ENCODE peak calls at places on chromosomes 13 and 19, in eight cellular contexts. S is hepatocyte, T is psoas muscle, W is natural killer cell, J is K562, A is uterus, L is Calu3, F is body of pancreas. M is an unnamed sample.

GRCh38 chr19:16118489-16119033 is 6.9 kb downstream of the RAB8A start:
- DNase-seq in S (no peak), T (no peak), W (no peak), J (no peak), A (no peak), L (no peak), F (no peak), M (peak; percentile 76)

GRCh38 chr13:50990050-50990449 is 80.5 kb downstream of the RNASEH2B start:
- DNase-seq in S (no peak), T (no peak), W (no peak), J (peak; percentile 11), A (no peak), L (no peak), F (no peak), M (no peak)

GRCh38 chr13:50340146-50340545 is 324.9 kb downstream of the KCNRG start:
- DNase-seq in S (no peak), T (no peak), W (no peak), J (no peak), A (no peak), L (no peak), F (no peak), M (no peak)

GRCh38 chr19:46309056-46309455 is 12.2 kb downstream of the HIF3A start:
- DNase-seq in S (no peak), T (no peak), W (no peak), J (no peak), A (no peak), L (no peak), F (no peak), M (no peak)

GRCh38 chr19:30065680-30066606 is 123.9 kb downstream of the URI1 start:
- DNase-seq in S (no peak), T (no peak), W (no peak), J (no peak), A (no peak), L (no peak), F (no peak), M (no peak)

GRCh38 chr19:21110183-21110582 is 28.2 kb downstream of the ZNF714 start:
- DNase-seq in S (no peak), T (no peak), W (no peak), J (no peak), A (no peak), L (no peak), F (no peak), M (no peak)

GRCh38 chr13:35978607-35979316 is 152.4 kb downstream of the DCLK1 start:
- DNase-seq in S (peak; percentile 68), T (no peak), W (no peak), J (peak; percentile 33), A (peak; percentile 31), L (peak; percentile 40), F (peak; percentile 20), M (no peak)

GRCh38 chr13:113970810-113971470 is 2.9 kb downstream of the C13orf46 start:
- DNase-seq in S (no peak), T (peak; percentile 50), W (no peak), J (no peak), A (peak; percentile 47), L (peak; percentile 9), F (peak; percentile 96), M (no peak)

GRCh38 chr13:58300224-58300623 is 668.7 kb downstream of the PCDH17 start:
- DNase-seq in S (no peak), T (no peak), W (no peak), J (no peak), A (no peak), L (no peak), F (no peak), M (no peak)

DNA sequence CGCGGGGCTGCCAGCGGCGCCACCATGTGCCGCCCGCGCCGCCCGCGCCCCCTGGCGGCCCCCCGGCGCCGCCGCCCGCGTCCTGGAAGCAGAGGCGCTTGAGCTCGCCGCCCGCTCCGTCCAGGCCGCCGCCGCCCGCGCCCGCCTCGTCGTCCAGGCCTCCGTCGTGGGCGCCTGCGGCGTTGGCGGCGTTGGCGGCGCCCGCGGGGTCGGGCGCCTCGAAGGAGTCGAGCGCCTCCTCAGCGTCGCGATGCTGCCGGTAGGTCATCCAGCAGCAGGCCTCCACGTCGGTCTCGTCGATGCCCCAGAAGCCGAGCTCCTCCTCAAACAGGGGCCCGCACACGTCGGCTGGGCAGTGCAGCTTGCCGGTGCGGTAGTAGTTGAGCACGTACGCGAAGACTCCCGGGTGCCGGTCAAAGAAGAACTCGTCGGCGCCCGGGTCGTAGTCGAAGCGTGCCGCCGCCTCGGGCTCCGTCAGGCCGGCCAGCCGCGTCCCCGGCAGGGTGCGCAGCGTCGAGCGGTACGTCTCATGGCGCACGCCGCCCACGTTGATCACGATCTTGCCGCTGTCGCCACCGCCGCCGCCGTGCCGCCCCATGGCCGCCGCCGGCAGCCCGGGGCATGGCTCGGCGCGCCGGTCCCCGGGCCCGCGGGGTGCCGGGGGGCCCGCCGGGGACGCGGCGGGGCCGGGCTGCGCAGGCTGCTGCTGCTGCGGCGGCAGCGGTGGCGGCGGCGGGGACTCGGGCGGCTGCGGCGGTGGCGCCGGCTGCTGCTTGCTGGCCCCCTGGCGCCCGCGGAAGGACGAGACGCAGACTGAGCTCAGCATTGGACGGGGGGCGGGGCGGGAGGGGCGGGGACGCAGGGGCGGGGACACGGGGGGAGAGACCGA is 676 bp downstream of the KCNC3 start:
- DNase-seq in S (peak; percentile 46), T (no peak), W (peak; percentile 61), J (peak; percentile 35), A (no peak), L (peak; percentile 50), F (peak; percentile 40), M (peak; percentile 44)
- TF ChIP-seq CTCF in S (no peak), T (peak; percentile 25), W (no peak), J (peak; percentile 44), A (no peak), L (no peak), F (peak; percentile 42), M (no peak)

GRCh38 chr19:38385057-38385803 is 2.6 kb downstream of the GGN start:
- DNase-seq in S (no peak), T (no peak), W (no peak), J (no peak), A (no peak), L (no peak), F (no peak), M (no peak)
- TF ChIP-seq CTCF in S (no peak), T (no peak), W (no peak), J (no peak), A (no peak), L (no peak), F (no peak), M (no peak)

DNA sequence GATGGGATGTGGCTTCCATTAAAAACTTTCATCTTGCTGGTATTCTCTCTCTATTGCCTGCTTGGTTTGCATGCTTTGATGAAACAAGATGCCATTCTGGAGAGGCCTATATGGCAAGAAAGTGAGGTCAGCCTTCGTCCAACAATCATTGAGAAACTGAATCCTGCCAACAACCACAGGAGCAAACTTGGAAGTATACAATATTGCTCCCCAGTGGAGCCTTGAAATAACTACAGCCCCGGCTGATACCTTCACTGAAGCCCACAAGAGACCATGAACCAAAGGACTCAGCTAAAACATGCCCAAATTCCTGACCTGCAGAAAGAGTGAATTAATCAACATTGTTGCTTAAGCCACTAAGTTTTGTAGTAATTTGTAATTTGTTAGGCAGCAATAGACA is 82.5 kb upstream of the FGF14 start:
- DNase-seq in S (no peak), T (no peak), W (no peak), J (no peak), A (no peak), L (no peak), F (no peak), M (no peak)
- TF ChIP-seq CTCF in S (peak; percentile 10), T (no peak), W (no peak), J (no peak), A (no peak), L (no peak), F (no peak), M (no peak)

GRCh38 chr19:730382-730668 is 20.6 kb upstream of the MISP start:
- DNase-seq in S (no peak), T (no peak), W (no peak), J (no peak), A (no peak), L (no peak), F (no peak), M (no peak)

GRCh38 chr19:729564-730381 is 21.0 kb downstream of the PALM start:
- DNase-seq in S (no peak), T (no peak), W (no peak), J (no peak), A (no peak), L (no peak), F (no peak), M (no peak)

GRCh38 chr19:728011-728410 is 19.3 kb downstream of the PALM start:
- DNase-seq in S (no peak), T (peak; percentile 74), W (no peak), J (no peak), A (peak; percentile 43), L (no peak), F (no peak), M (no peak)

GRCh38 chr19:725461-726089 is 16.8 kb downstream of the PALM start:
- DNase-seq in S (no peak), T (no peak), W (no peak), J (no peak), A (no peak), L (no peak), F (no peak), M (no peak)

GRCh38 chr19:726993-727956 is 18.5 kb downstream of the PALM start:
- DNase-seq in S (no peak), T (no peak), W (no peak), J (no peak), A (no peak), L (no peak), F (no peak), M (no peak)
- TF ChIP-seq CTCF in S (no peak), T (no peak), W (no peak), J (no peak), A (no peak), L (no peak), F (no peak), M (no peak)

DNA sequence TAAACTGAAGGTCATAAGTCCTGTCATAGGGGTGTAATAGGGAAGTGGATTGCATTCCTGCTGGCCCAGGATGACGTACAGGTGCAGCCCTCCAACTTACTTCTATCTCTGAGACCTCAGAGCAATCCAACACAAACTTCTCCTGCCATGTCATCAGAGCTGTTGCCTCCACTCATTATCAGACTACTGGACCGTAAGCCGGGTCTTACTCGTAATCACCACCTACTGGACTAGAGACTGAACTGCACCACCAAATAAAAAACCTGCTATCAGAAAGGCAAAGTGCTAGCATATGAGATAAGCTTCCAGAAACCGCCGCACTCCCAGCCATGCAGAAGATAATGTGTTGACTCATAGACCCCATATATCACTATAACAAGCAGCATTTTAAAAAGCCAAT is 102.1 kb downstream of the SLITRK1 start:
- DNase-seq in S (peak; percentile 43), T (no peak), W (no peak), J (peak; percentile 4), A (no peak), L (no peak), F (no peak), M (no peak)
- TF ChIP-seq CTCF in S (peak; percentile 36), T (no peak), W (no peak), J (peak; percentile 18), A (no peak), L (no peak), F (peak; percentile 55), M (no peak)

GRCh38 chr13:77740931-77741586 is 43.6 kb downstream of the SLAIN1 start:
- DNase-seq in S (no peak), T (no peak), W (no peak), J (no peak), A (no peak), L (no peak), F (no peak), M (no peak)
- TF ChIP-seq CTCF in S (no peak), T (no peak), W (no peak), J (no peak), A (no peak), L (no peak), F (no peak), M (no peak)

M was measured in activated B cell treated with CpG ODN at 0.5 μM for 24 hours.